ENCODE peak calls at places on chromosomes 1 and 21, in nine cellular contexts. D is NCI-H2171 treated with DMSO at 0.1 percent for 48 hours; U is PC-9; P is stimulated activated CD4-positive, alpha-beta T cell treated with anti-CD3 and anti-CD28 coated beads, TNF-alpha, amount 100 ng/mL, for 24 hours; M is uterus; J is midbrain; X is NCI-H187 treated with DMSO at 0.1 percent for 48 hours; R is hippocampal formation; O is progenitor cell of endocrine pancreas. I is an unnamed sample.

GRCh38 chr1:202659541-202659940 is 50.7 kb downstream of the SYT2 start:
- DNase-seq in D (peak; percentile 91), U (no peak), P (no peak), M (no peak), J (no peak), X (no peak), R (no peak), O (no peak), I (no peak)

GRCh38 chr1:68016364-68016763 is 34.1 kb downstream of the DIRAS3 start:
- DNase-seq in D (no peak), U (no peak), P (no peak), M (no peak), J (no peak), X (no peak), R (no peak), O (no peak), I (no peak)

GRCh38 chr1:16440480-16441311 is at the start of gene NECAP2:
- DNase-seq in D (peak; percentile 94), U (peak; percentile 71), P (peak; percentile 95), M (peak; percentile 94), J (peak; percentile 91), X (peak; percentile 43), R (peak; percentile 85), O (peak; percentile 97), I (peak; percentile 54)

GRCh38 chr21:35048183-35048601 is 910 bp downstream of the RUNX1 start:
- DNase-seq in D (no peak), U (no peak), P (no peak), M (no peak), J (no peak), X (no peak), R (no peak), O (no peak), I (no peak)

GRCh38 chr1:188669715-188670114 is 1807.9 kb downstream of the BRINP3 start:
- DNase-seq in D (peak; percentile 65), U (no peak), P (no peak), M (no peak), J (no peak), X (peak; percentile 13), R (no peak), O (no peak), I (peak; percentile 5)

GRCh38 chr1:157195521-157196244 is 57.5 kb upstream of the ETV3 start:
- DNase-seq in D (no peak), U (no peak), P (no peak), M (no peak), J (no peak), X (no peak), R (no peak), O (no peak), I (no peak)

GRCh38 chr1:74083128-74083527 is 114.8 kb downstream of the LRRIQ3 start:
- DNase-seq in D (no peak), U (no peak), P (no peak), M (no peak), J (no peak), X (no peak), R (no peak), O (no peak), I (no peak)

GRCh38 chr1:187928288-187928687 is 1099.5 kb downstream of the PLA2G4A start:
- DNase-seq in D (peak; percentile 8), U (no peak), P (no peak), M (no peak), J (peak; percentile 31), X (no peak), R (peak; percentile 0), O (no peak), I (no peak)

GRCh38 chr1:66564250-66564649 is 30.3 kb downstream of the SGIP1 start:
- DNase-seq in D (no peak), U (peak; percentile 96), P (no peak), M (no peak), J (no peak), X (no peak), R (no peak), O (no peak), I (peak; percentile 84)

GRCh38 chr1:11070876-11071275 is 11.1 kb upstream of the SRM start:
- DNase-seq in D (no peak), U (no peak), P (no peak), M (no peak), J (no peak), X (no peak), R (no peak), O (no peak), I (no peak)

GRCh38 chr1:35264861-35265260 is 3.6 kb upstream of the ZMYM4 start:
- DNase-seq in D (no peak), U (peak; percentile 92), P (no peak), M (no peak), J (peak; percentile 2), X (no peak), R (no peak), O (no peak), I (no peak)

GRCh38 chr21:41832230-41833137 is 46.7 kb downstream of the PRDM15 start:
- DNase-seq in D (no peak), U (no peak), P (no peak), M (no peak), J (no peak), X (no peak), R (no peak), O (no peak), I (no peak)

GRCh38 chr1:182149411-182149965 is 88.0 kb upstream of the ZNF648 start:
- DNase-seq in D (no peak), U (no peak), P (no peak), M (peak; percentile 23), J (peak; percentile 22), X (no peak), R (peak; percentile 41), O (no peak), I (peak; percentile 62)

GRCh38 chr1:160277330-160277729 is 7.6 kb downstream of the PEX19 start:
- DNase-seq in D (no peak), U (no peak), P (no peak), M (no peak), J (no peak), X (no peak), R (no peak), O (no peak), I (no peak)

GRCh38 chr1:214058071-214058470 is 70.3 kb downstream of the PROX1 start:
- DNase-seq in D (no peak), U (no peak), P (no peak), M (no peak), J (no peak), X (no peak), R (no peak), O (no peak), I (no peak)

GRCh38 chr1:37448691-37449417 is 25.5 kb upstream of the ZC3H12A start:
- DNase-seq in D (no peak), U (peak; percentile 79), P (no peak), M (no peak), J (no peak), X (no peak), R (no peak), O (no peak), I (peak; percentile 82)

GRCh38 chr1:42949312-42950145 is 9.1 kb downstream of the SLC2A1 start:
- DNase-seq in D (no peak), U (peak; percentile 56), P (no peak), M (no peak), J (no peak), X (no peak), R (no peak), O (no peak), I (no peak)

GRCh38 chr1:244796719-244797406 is 38.6 kb upstream of the COX20 start:
- DNase-seq in D (peak; percentile 59), U (peak; percentile 53), P (peak; percentile 36), M (peak; percentile 46), J (peak; percentile 75), X (no peak), R (peak; percentile 24), O (peak; percentile 29), I (no peak)

GRCh38 chr1:215439549-215439948 is 127.6 kb upstream of the KCTD3 start:
- DNase-seq in D (no peak), U (no peak), P (no peak), M (no peak), J (no peak), X (no peak), R (no peak), O (no peak), I (no peak)

GRCh38 chr1:16204634-16205332 is 7.7 kb downstream of the ARHGEF19 start:
- DNase-seq in D (no peak), U (no peak), P (peak; percentile 30), M (no peak), J (no peak), X (no peak), R (no peak), O (no peak), I (no peak)

GRCh38 chr1:244155661-244156060 is 104.6 kb downstream of the ZBTB18 start:
- DNase-seq in D (no peak), U (no peak), P (no peak), M (no peak), J (no peak), X (no peak), R (no peak), O (no peak), I (no peak)

GRCh38 chr1:183417691-183418491 is at the start of gene NMNAT2:
- DNase-seq in D (peak; percentile 77), U (peak; percentile 44), P (no peak), M (no peak), J (peak; percentile 11), X (peak; percentile 50), R (peak; percentile 24), O (no peak), I (no peak)

GRCh38 chr1:9039761-9040658 is 13.8 kb upstream of the SLC2A7 start:
- DNase-seq in D (no peak), U (no peak), P (no peak), M (no peak), J (no peak), X (no peak), R (no peak), O (no peak), I (no peak)

GRCh38 chr1:65208577-65208976 is 60.6 kb downstream of the AK4 start:
- DNase-seq in D (no peak), U (no peak), P (no peak), M (no peak), J (peak; percentile 44), X (no peak), R (no peak), O (no peak), I (no peak)

I was measured in epithelial cell of prostate.